ENCODE peak calls at places on chromosomes 5 and 9, in eight cellular contexts. C is WERI-Rb-1, L is cardiac muscle cell, G is AG10803, B is lower lobe of right lung, H is tibial artery, W is A549, K is trophoblast cell. V is an unnamed sample.
A peak's percentile ranks its signal among the peaks of the same experiment; 100 is the strongest.

GRCh38 chr5:133235696-133236426 is 184.0 kb downstream of the HSPA4 start:
- DNase-seq in L (no peak), W (no peak), C (no peak), K (peak; percentile 42), G (no peak), B (no peak), H (no peak), V (no peak)

GRCh38 chr9:77807295-77807694 is 159.2 kb upstream of the GNA14 start:
- DNase-seq in W (peak; percentile 27), G (peak; percentile 98), H (no peak), K (peak; percentile 72), L (no peak), B (no peak), C (no peak), V (no peak)

GRCh38 chr9:34047864-34048729 is 590 bp downstream of the UBAP2 start:
- DNase-seq in W (peak; percentile 56), L (peak; percentile 42), H (no peak), C (peak; percentile 55), K (no peak), B (peak; percentile 58), G (no peak), V (no peak)

GRCh38 chr5:16994576-16994975 is 58.5 kb upstream of the MYO10 start:
- DNase-seq in L (peak; percentile 52), H (no peak), B (no peak), C (no peak), K (no peak), G (no peak), W (no peak), V (no peak)

GRCh38 chr5:140220698-140221064 is 45.7 kb downstream of the CYSTM1 start:
- DNase-seq in G (no peak), H (no peak), B (no peak), K (no peak), W (no peak), C (no peak), L (no peak), V (no peak)

GRCh38 chr5:137192293-137192743 is 306.8 kb downstream of the SPOCK1 start:
- DNase-seq in C (no peak), L (no peak), K (no peak), W (peak; percentile 87), H (no peak), B (no peak), G (peak; percentile 51), V (no peak)

GRCh38 chr9:111728143-111728542 is 66.6 kb downstream of the SHOC1 start:
- DNase-seq in B (no peak), W (no peak), K (no peak), H (no peak), L (no peak), G (no peak), C (no peak), V (no peak)

GRCh38 chr9:83596899-83597504 is 25.9 kb upstream of the IDNK start:
- DNase-seq in C (peak; percentile 56), B (no peak), L (peak; percentile 61), G (no peak), K (peak; percentile 15), H (no peak), W (peak; percentile 27), V (peak; percentile 3)

GRCh38 chr5:55333017-55333416 is 25.2 kb downstream of the MTREX start:
- DNase-seq in L (no peak), C (no peak), H (no peak), G (no peak), K (no peak), B (no peak), W (no peak), V (no peak)

GRCh38 chr9:127919253-127919815 is 2.5 kb upstream of the ST6GALNAC4 start:
- DNase-seq in H (peak; percentile 97), G (peak; percentile 100), C (no peak), W (peak; percentile 98), B (peak; percentile 91), K (peak; percentile 99), L (no peak), V (no peak)

GRCh38 chr9:99859395-99859980 is 37.8 kb downstream of the NR4A3 start:
- DNase-seq in K (no peak), C (no peak), H (no peak), B (no peak), G (peak; percentile 52), W (no peak), L (no peak), V (no peak)

DNA sequence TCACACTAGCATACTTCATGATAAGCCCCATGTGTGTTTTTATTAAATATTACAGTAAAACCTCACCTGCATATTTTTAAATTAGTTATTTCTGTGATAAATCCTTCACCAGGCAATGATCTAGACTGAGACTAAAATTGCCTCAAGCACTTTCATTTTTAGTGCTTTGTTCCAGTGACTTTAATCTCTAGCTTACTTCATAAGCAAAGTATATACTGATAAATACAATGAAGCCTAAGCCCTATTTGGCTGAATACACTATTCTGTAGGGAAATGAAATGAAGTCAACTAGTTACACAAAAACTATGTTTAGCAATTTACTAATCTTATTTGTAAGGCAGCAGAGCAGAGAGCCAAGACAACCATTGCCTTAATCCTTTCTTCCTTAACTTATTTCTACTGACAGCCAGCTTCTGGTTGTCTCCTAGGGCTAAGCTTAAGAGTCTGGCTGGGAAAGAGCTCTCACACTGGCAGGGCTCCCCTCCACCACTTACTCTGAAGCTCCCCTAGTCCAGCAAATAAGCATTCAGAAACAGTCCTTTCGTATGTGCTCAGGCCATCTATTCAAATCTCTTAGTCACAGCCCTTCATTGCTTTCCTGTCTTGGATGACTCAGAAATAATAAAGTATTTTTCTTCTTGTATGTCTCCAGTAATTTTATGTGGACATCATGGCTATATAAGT is 31.4 kb upstream of the MTAP start:
- DNase-seq in G (peak; percentile 72), C (no peak), H (no peak), K (no peak), W (peak; percentile 19), L (no peak), B (no peak), V (no peak)
- H3K4me3 ChIP-seq in G (no peak overlapping the region), C (no peak overlapping the region), H (no peak overlapping the region), K (no peak overlapping the region), W (no peak overlapping the region), L (no peak overlapping the region), B (no peak overlapping the region), V (no peak overlapping the region)

GRCh38 chr5:150521939-150522503 is 14.1 kb downstream of the NDST1 start:
- DNase-seq in L (no peak), K (no peak), C (no peak), W (no peak), G (no peak), H (no peak), B (no peak), V (no peak)
- H3K4me3 ChIP-seq in L (no peak overlapping the region), K (no peak overlapping the region), C (no peak overlapping the region), W (no peak overlapping the region), G (no peak overlapping the region), H (no peak overlapping the region), B (no peak overlapping the region), V (no peak overlapping the region)

GRCh38 chr9:98159790-98160189 is 32.6 kb downstream of the CORO2A start:
- DNase-seq in G (no peak), L (no peak), C (no peak), K (peak; percentile 90), H (no peak), B (no peak), W (no peak), V (no peak)

GRCh38 chr9:98158071-98158791 is 34.2 kb downstream of the CORO2A start:
- DNase-seq in C (no peak), K (no peak), B (peak; percentile 61), H (no peak), W (peak; percentile 71), L (no peak), G (no peak), V (no peak)

GRCh38 chr9:98161851-98162250 is 30.6 kb downstream of the CORO2A start:
- DNase-seq in W (no peak), K (no peak), C (no peak), H (no peak), G (no peak), B (no peak), L (no peak), V (no peak)

GRCh38 chr9:98157372-98157771 is 35.1 kb downstream of the CORO2A start:
- DNase-seq in K (no peak), L (no peak), B (no peak), W (no peak), G (no peak), C (no peak), H (no peak), V (no peak)

DNA sequence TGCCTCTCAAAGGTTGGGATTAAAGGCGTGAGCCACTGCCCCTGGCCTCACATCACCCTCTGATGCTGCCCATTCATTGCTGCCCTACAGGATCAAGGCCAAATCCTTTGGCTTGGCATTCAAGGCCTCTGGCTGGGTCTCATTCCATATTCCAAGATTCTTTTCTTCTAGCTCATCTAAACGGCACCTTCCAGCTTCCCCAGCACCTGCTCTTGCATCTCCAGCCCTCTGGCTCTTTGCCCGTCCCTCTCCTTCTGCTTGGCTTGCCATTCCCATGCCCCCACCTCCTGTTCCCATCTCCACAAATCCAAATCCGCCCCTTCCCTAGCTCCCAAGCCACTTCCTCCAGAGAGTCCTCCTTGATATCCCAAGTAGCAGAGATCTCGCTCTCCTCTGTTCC is 33.1 kb downstream of the CORO2A start:
- DNase-seq in H (no peak), K (peak; percentile 73), W (no peak), B (no peak), C (no peak), L (no peak), G (no peak), V (no peak)
- H3K4me3 ChIP-seq in H (no peak overlapping the region), K (no peak overlapping the region), W (no peak overlapping the region), B (no peak overlapping the region), C (no peak overlapping the region), L (no peak overlapping the region), G (no peak overlapping the region), V (no peak overlapping the region)

GRCh38 chr5:21195145-21195544 is 1207.1 kb upstream of the CDH18 start:
- DNase-seq in K (no peak), C (no peak), H (no peak), W (no peak), B (no peak), L (no peak), G (no peak), V (no peak)
- H3K4me3 ChIP-seq in K (no peak overlapping the region), C (no peak overlapping the region), H (no peak overlapping the region), W (no peak overlapping the region), B (no peak overlapping the region), L (no peak overlapping the region), G (no peak overlapping the region), V (no peak overlapping the region)

DNA sequence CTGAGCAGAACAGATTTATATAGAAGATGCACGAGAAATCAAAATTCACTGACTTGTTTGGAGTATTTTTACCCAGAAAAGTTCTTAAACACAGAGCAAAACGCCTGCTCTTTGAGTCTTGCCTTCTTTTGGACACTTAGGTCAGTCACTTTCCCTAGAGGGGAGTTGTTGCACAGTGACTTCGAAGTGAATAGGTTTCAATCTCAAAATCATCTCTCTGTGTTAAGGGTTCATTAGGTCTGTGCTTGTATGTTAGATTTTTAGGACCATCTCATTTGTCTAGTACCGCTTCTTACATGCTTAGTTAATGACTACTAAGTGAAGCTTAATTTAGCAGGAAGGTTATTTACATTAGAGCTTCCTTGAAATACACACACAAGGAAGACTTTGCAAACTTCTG is 1.8 kb downstream of the ALDH1A1 start:
- DNase-seq in B (no peak), L (no peak), H (no peak), K (no peak), G (no peak), C (no peak), W (peak; percentile 75), V (no peak)
- H3K4me3 ChIP-seq in B (peak overlapping the region; percentile 45), L (no peak overlapping the region), H (peak overlapping the region; percentile 41), K (no peak overlapping the region), G (no peak overlapping the region), C (no peak overlapping the region), W (peak overlapping the region; percentile 67), V (no peak overlapping the region)